ENCODE peak calls at places on chromosomes 4 and X, in four cellular contexts. One of them, this sample, is unnamed. For H3K36me3, the result is how much of the 10 kb centered on the place peaks cover.

GRCh38 chr4:113760852-113761681 is 471 bp downstream of the CAMK2D start:
- DNase-seq in heart right ventricle: peak
- DNase-seq in bronchial epithelial cell: peak
- DNase-seq in OCI-LY7: peak
- DNase-seq in this sample: no peak

GRCh38 chr4:110484767-110485166 is 8.8 kb downstream of the ENPEP start:
- DNase-seq in heart right ventricle: no peak
- DNase-seq in bronchial epithelial cell: peak
- DNase-seq in OCI-LY7: no peak
- DNase-seq in this sample: peak

GRCh38 chrX:111756486-111756885 is 75.5 kb downstream of the ALG13 start:
- DNase-seq in heart right ventricle: no peak
- DNase-seq in bronchial epithelial cell: no peak
- DNase-seq in OCI-LY7: no peak
- DNase-seq in this sample: no peak

GRCh38 chr4:78956979-78957378 is 17.7 kb upstream of the PAQR3 start:
- DNase-seq in heart right ventricle: no peak
- DNase-seq in bronchial epithelial cell: no peak
- DNase-seq in OCI-LY7: no peak
- DNase-seq in this sample: no peak

GRCh38 chr4:66629927-66630326 is 915.4 kb downstream of the CENPC start:
- DNase-seq in heart right ventricle: no peak
- DNase-seq in bronchial epithelial cell: no peak
- DNase-seq in OCI-LY7: no peak
- DNase-seq in this sample: no peak

GRCh38 chrX:51332188-51332942 is at the start of gene NUDT10:
- DNase-seq in heart right ventricle: peak
- DNase-seq in bronchial epithelial cell: peak
- DNase-seq in OCI-LY7: no peak
- DNase-seq in this sample: peak

GRCh38 chr4:71171592-71171991 is 167.2 kb upstream of the SLC4A4 start:
- DNase-seq in heart right ventricle: no peak
- DNase-seq in bronchial epithelial cell: no peak
- DNase-seq in OCI-LY7: no peak
- DNase-seq in this sample: no peak

GRCh38 chrX:153966841-153967535 is 4.6 kb downstream of the HCFC1 start:
- DNase-seq in heart right ventricle: no peak
- DNase-seq in bronchial epithelial cell: no peak
- DNase-seq in OCI-LY7: no peak
- DNase-seq in this sample: no peak

GRCh38 chr4:78768447-78769177 is 7.5 kb upstream of the BMP2K start:
- DNase-seq in heart right ventricle: no peak
- DNase-seq in bronchial epithelial cell: peak
- DNase-seq in OCI-LY7: no peak
- DNase-seq in this sample: no peak

GRCh38 chr4:74365761-74366160 is 816 bp downstream of the EREG start:
- DNase-seq in heart right ventricle: peak
- DNase-seq in bronchial epithelial cell: no peak
- DNase-seq in OCI-LY7: no peak
- DNase-seq in this sample: no peak

GRCh38 chr4:114488301-114488982 is 110.2 kb upstream of the UGT8 start:
- DNase-seq in heart right ventricle: no peak
- DNase-seq in bronchial epithelial cell: peak
- DNase-seq in OCI-LY7: no peak
- DNase-seq in this sample: no peak

GRCh38 chrX:50152421-50152820 is 48.4 kb downstream of the AKAP4 start:
- DNase-seq in heart right ventricle: no peak
- DNase-seq in bronchial epithelial cell: no peak
- DNase-seq in OCI-LY7: no peak
- DNase-seq in this sample: no peak

GRCh38 chrX:31117195-31117594 is 45.4 kb upstream of the FTHL17 start:
- DNase-seq in heart right ventricle: no peak
- DNase-seq in bronchial epithelial cell: no peak
- DNase-seq in OCI-LY7: no peak
- DNase-seq in this sample: no peak

GRCh38 chrX:16870861-16871584 is 861 bp upstream of the RBBP7 start:
- DNase-seq in heart right ventricle: peak
- DNase-seq in bronchial epithelial cell: no peak
- DNase-seq in OCI-LY7: peak
- DNase-seq in this sample: no peak

GRCh38 chr4:182521006-182521405 is 277.8 kb downstream of the TENM3 start:
- DNase-seq in heart right ventricle: no peak
- DNase-seq in bronchial epithelial cell: no peak
- DNase-seq in OCI-LY7: no peak
- DNase-seq in this sample: no peak

GRCh38 chrX:68916891-68917290 is 88.1 kb downstream of the EFNB1 start:
- DNase-seq in heart right ventricle: no peak
- DNase-seq in bronchial epithelial cell: no peak
- DNase-seq in OCI-LY7: no peak
- DNase-seq in this sample: no peak

GRCh38 chr4:127196656-127197352 is 436.0 kb upstream of the INTU start:
- DNase-seq in heart right ventricle: peak
- DNase-seq in bronchial epithelial cell: no peak
- DNase-seq in OCI-LY7: no peak
- DNase-seq in this sample: no peak

GRCh38 chrX:68363984-68364383 is 69.3 kb downstream of the OPHN1 start:
- DNase-seq in heart right ventricle: no peak
- DNase-seq in bronchial epithelial cell: no peak
- DNase-seq in OCI-LY7: no peak
- DNase-seq in this sample: no peak

GRCh38 chrX:137234651-137235402 is 201.0 kb upstream of the GPR101 start:
- DNase-seq in heart right ventricle: no peak
- DNase-seq in bronchial epithelial cell: no peak
- DNase-seq in OCI-LY7: no peak
- DNase-seq in this sample: no peak

GRCh38 chr4:184473515-184474260 is 662 bp downstream of the IRF2 start:
- DNase-seq in heart right ventricle: peak
- DNase-seq in bronchial epithelial cell: no peak
- DNase-seq in OCI-LY7: peak
- DNase-seq in this sample: no peak

GRCh38 chr4:31187979-31188378 is 467.8 kb downstream of the PCDH7 start:
- DNase-seq in heart right ventricle: no peak
- DNase-seq in bronchial epithelial cell: no peak
- DNase-seq in OCI-LY7: no peak
- DNase-seq in this sample: no peak

GRCh38 chr4:74117024-74117534 is 18.1 kb upstream of the CXCL2 start:
- DNase-seq in heart right ventricle: no peak
- DNase-seq in bronchial epithelial cell: peak
- DNase-seq in OCI-LY7: no peak
- DNase-seq in this sample: peak

DNA sequence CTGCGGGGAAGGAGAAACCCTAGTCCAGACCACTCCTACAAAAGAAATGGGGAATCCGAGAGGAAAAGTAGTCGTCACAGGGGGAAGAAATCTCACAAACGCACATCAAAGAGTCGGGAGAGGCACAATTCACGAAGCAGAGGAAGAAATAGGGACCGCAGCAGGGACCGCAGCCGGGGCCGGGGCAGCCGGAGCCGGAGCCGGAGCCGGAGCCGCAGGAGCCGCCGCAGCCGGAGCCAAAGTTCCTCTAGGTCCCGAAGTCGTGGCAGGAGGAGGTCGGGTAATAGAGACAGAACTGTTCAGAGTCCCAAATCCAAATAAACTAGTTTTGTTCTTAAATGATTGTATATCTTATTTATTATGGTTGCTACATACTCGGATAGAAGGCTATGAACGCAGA is 31.7 kb downstream of the AP1S2 start:
- DNase-seq in heart right ventricle: no peak
- DNase-seq in bronchial epithelial cell: no peak
- DNase-seq in OCI-LY7: no peak
- DNase-seq in this sample: no peak
- H3K36me3 ChIP-seq in heart right ventricle: under half
- H3K36me3 ChIP-seq in bronchial epithelial cell: under half
- H3K36me3 ChIP-seq in OCI-LY7: half or more
- H3K36me3 ChIP-seq in this sample: under half

GRCh38 chr4:29805245-29805644 is 914.9 kb upstream of the PCDH7 start:
- DNase-seq in heart right ventricle: no peak
- DNase-seq in bronchial epithelial cell: no peak
- DNase-seq in OCI-LY7: no peak
- DNase-seq in this sample: no peak
- TF ChIP-seq CTCF in heart right ventricle: no peak
- TF ChIP-seq CTCF in bronchial epithelial cell: no peak
- TF ChIP-seq CTCF in OCI-LY7: peak
- TF ChIP-seq CTCF in this sample: no peak

GRCh38 chr4:139129206-139129605 is 47.8 kb downstream of the ELF2 start:
- DNase-seq in heart right ventricle: no peak
- DNase-seq in bronchial epithelial cell: peak
- DNase-seq in OCI-LY7: no peak
- DNase-seq in this sample: no peak
- H3K36me3 ChIP-seq in heart right ventricle: under half
- H3K36me3 ChIP-seq in bronchial epithelial cell: under half
- H3K36me3 ChIP-seq in OCI-LY7: under half
- H3K36me3 ChIP-seq in this sample: under half

DNA sequence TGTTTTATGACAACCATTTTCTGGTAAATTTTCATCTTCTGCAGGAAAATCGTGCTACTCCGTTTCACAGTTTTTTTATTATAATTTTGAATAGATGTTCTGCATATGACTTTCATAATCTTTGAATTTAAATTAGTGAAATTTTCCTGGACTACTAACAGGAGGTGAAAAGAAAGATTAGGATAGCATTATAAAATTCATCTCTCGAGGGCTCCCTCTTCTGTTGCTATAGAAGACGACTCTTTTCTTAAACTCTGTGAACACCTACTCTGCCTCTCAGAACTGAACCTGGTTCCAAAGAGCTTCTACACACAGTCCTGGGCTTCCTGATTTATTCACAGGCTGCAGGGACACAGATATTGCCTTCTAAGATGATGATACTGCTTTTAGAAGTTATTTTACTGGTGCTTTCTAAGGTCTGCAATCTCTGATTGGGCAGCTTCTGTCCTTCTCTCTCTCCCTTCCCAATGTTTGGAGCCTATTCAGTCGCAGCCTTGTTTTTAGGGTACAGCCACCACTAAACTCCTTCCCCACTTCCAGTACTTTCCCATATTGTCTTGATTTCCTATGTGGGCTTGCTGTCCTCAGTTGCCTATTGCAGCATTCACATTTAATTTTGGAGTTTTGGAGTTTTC is 10.1 kb upstream of the SAP30 start:
- DNase-seq in heart right ventricle: no peak
- DNase-seq in bronchial epithelial cell: peak
- DNase-seq in OCI-LY7: peak
- DNase-seq in this sample: no peak
- TF ChIP-seq CTCF in heart right ventricle: no peak
- TF ChIP-seq CTCF in bronchial epithelial cell: peak
- TF ChIP-seq CTCF in OCI-LY7: peak
- TF ChIP-seq CTCF in this sample: peak

GRCh38 chr4:2695661-2696060 is 60.5 kb downstream of the TNIP2 start:
- DNase-seq in heart right ventricle: no peak
- DNase-seq in bronchial epithelial cell: no peak
- DNase-seq in OCI-LY7: peak
- DNase-seq in this sample: no peak

GRCh38 chr4:2696423-2696822 is 59.7 kb downstream of the TNIP2 start:
- DNase-seq in heart right ventricle: no peak
- DNase-seq in bronchial epithelial cell: peak
- DNase-seq in OCI-LY7: peak
- DNase-seq in this sample: no peak

GRCh38 chr4:2697995-2698414 is 58.1 kb downstream of the TNIP2 start:
- DNase-seq in heart right ventricle: no peak
- DNase-seq in bronchial epithelial cell: no peak
- DNase-seq in OCI-LY7: no peak
- DNase-seq in this sample: no peak

GRCh38 chr4:2691952-2692435 is 64.1 kb downstream of the TNIP2 start:
- DNase-seq in heart right ventricle: no peak
- DNase-seq in bronchial epithelial cell: no peak
- DNase-seq in OCI-LY7: no peak
- DNase-seq in this sample: no peak

DNA sequence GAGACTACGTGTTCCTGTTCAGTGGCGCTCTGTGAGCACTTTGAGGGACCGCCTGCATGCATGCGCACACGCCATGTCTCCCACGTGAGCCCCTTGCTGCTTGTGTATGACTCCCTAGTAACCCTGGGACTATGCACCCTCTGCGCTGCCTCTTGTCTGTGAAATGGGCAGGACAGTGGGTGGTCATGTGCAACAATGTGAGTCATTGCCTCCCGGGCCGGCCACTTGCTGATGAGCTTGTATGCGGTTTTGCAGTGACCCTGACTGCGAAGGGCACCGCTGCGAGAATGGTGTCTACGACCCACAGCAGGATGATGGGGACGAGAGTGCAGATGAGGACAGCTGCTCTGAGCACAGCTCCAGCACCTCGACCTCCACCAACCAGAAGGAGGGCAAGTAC is 61.4 kb downstream of the TNIP2 start:
- DNase-seq in heart right ventricle: no peak
- DNase-seq in bronchial epithelial cell: no peak
- DNase-seq in OCI-LY7: no peak
- DNase-seq in this sample: peak
- H3K36me3 ChIP-seq in heart right ventricle: under half
- H3K36me3 ChIP-seq in bronchial epithelial cell: under half
- H3K36me3 ChIP-seq in OCI-LY7: half or more
- H3K36me3 ChIP-seq in this sample: under half

This sample was measured in kidney epithelial cell.